ENCODE peak calls at places on chromosomes 5 and 9, in eight cellular contexts. T is sigmoid colon, U is psoas muscle, P is Karpas-422, J is lung, W is IMR-90, Z is hepatocyte, M is neural progenitor cell. R is an unnamed sample.

GRCh38 chr9:122445155-122445749 is 32.5 kb downstream of the OR1J1 start:
- DNase-seq in T (no peak), U (no peak), P (no peak), J (no peak), W (peak; percentile 99), Z (no peak), M (no peak), R (no peak)

GRCh38 chr5:94361832-94362754 is 256.3 kb downstream of the KIAA0825 start:
- DNase-seq in T (no peak), U (no peak), P (no peak), J (no peak), W (no peak), Z (peak; percentile 23), M (no peak), R (no peak)

GRCh38 chr9:112430006-112430522 is 50.2 kb downstream of the HSDL2 start:
- DNase-seq in T (no peak), U (no peak), P (no peak), J (no peak), W (no peak), Z (no peak), M (no peak), R (no peak)

GRCh38 chr5:68433921-68434879 is 218.6 kb downstream of the PIK3R1 start:
- DNase-seq in T (peak; percentile 85), U (peak; percentile 85), P (peak; percentile 47), J (peak; percentile 76), W (peak; percentile 96), Z (peak; percentile 95), M (no peak), R (peak; percentile 86)

GRCh38 chr9:37969130-37969529 is 65.2 kb upstream of the SLC25A51 start:
- DNase-seq in T (no peak), U (no peak), P (no peak), J (no peak), W (peak; percentile 62), Z (peak; percentile 87), M (no peak), R (no peak)

GRCh38 chr5:169876376-169876775 is 103.9 kb downstream of the INSYN2B start:
- DNase-seq in T (no peak), U (no peak), P (no peak), J (no peak), W (peak; percentile 49), Z (no peak), M (no peak), R (no peak)

GRCh38 chr9:123861086-123861707 is 68.7 kb downstream of the DENND1A start:
- DNase-seq in T (no peak), U (no peak), P (no peak), J (no peak), W (no peak), Z (no peak), M (peak; percentile 86), R (no peak)

GRCh38 chr9:102922526-102922925 is 72.6 kb upstream of the CYLC2 start:
- DNase-seq in T (no peak), U (no peak), P (no peak), J (no peak), W (no peak), Z (no peak), M (no peak), R (no peak)

GRCh38 chr5:154330097-154330667 is 115.6 kb upstream of the SAP30L start:
- DNase-seq in T (no peak), U (no peak), P (no peak), J (no peak), W (no peak), Z (no peak), M (no peak), R (no peak)

GRCh38 chr5:127060470-127060985 is 12.8 kb downstream of the C5orf63 start:
- DNase-seq in T (no peak), U (no peak), P (no peak), J (no peak), W (peak; percentile 26), Z (no peak), M (no peak), R (no peak)

GRCh38 chr5:99034336-99034735 is 105.5 kb upstream of the CHD1 start:
- DNase-seq in T (no peak), U (no peak), P (no peak), J (no peak), W (peak; percentile 59), Z (peak; percentile 55), M (no peak), R (no peak)

GRCh38 chr9:114452219-114453169 is 52.8 kb downstream of the WHRN start:
- DNase-seq in T (no peak), U (no peak), P (peak; percentile 67), J (no peak), W (no peak), Z (no peak), M (no peak), R (peak; percentile 23)

GRCh38 chr5:67377651-67378050 is 181.1 kb upstream of the CD180 start:
- DNase-seq in T (no peak), U (no peak), P (no peak), J (no peak), W (no peak), Z (no peak), M (peak; percentile 85), R (no peak)

GRCh38 chr5:143405063-143405746 is 1.7 kb upstream of the NR3C1 start:
- DNase-seq in T (peak; percentile 92), U (peak; percentile 95), P (peak; percentile 95), J (peak; percentile 87), W (peak; percentile 72), Z (peak; percentile 92), M (peak; percentile 89), R (peak; percentile 92)

GRCh38 chr9:14383296-14383695 is 69.4 kb upstream of the NFIB start:
- DNase-seq in T (no peak), U (no peak), P (peak; percentile 90), J (no peak), W (no peak), Z (no peak), M (no peak), R (no peak)

GRCh38 chr9:114203410-114204140 is 48.2 kb downstream of the COL27A1 start:
- DNase-seq in T (no peak), U (peak; percentile 15), P (no peak), J (no peak), W (peak; percentile 25), Z (no peak), M (no peak), R (no peak)

GRCh38 chr5:81313278-81313677 is 11.9 kb downstream of the ZCCHC9 start:
- DNase-seq in T (no peak), U (no peak), P (no peak), J (no peak), W (no peak), Z (no peak), M (no peak), R (no peak)

GRCh38 chr5:83220331-83220730 is 143.0 kb downstream of the XRCC4 start:
- DNase-seq in T (no peak), U (no peak), P (no peak), J (no peak), W (peak; percentile 8), Z (no peak), M (peak; percentile 3), R (no peak)

GRCh38 chr9:126647585-126648110 is 33.9 kb downstream of the LMX1B start:
- DNase-seq in T (no peak), U (no peak), P (no peak), J (no peak), W (no peak), Z (no peak), M (no peak), R (no peak)

GRCh38 chr9:126650830-126651341 is 37.2 kb downstream of the LMX1B start:
- DNase-seq in T (no peak), U (no peak), P (no peak), J (no peak), W (no peak), Z (peak; percentile 36), M (no peak), R (no peak)

GRCh38 chr9:126650404-126650804 is 36.7 kb downstream of the LMX1B start:
- DNase-seq in T (no peak), U (no peak), P (no peak), J (no peak), W (no peak), Z (no peak), M (no peak), R (no peak)

GRCh38 chr9:126652140-126652558 is 38.4 kb downstream of the LMX1B start:
- DNase-seq in T (no peak), U (no peak), P (no peak), J (no peak), W (no peak), Z (peak; percentile 65), M (peak; percentile 64), R (no peak)

DNA sequence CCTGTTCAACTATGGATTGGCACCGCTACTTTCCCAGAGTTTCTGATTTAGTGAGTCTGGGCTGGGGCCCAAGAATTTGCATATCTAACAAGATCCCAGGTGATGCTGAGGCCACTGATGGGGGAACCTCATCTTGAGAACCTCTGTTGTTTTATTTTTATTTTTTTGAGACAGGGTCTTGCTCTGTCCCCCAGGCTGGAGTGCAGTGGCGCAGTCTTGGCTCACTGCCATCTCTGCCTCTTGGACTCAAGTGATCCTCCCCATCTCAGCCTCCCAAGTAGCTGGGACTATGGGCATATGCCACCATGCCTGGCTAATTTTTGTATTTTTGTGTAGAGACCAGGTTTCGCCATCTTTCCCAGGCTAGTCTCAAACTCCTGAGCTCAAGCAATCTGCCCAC is 35.7 kb downstream of the LMX1B start:
- DNase-seq in T (no peak), U (no peak), P (no peak), J (no peak), W (no peak), Z (no peak), M (no peak), R (no peak)
- H3K4me1 ChIP-seq in T (no peaks in the 10 kb centered on the region), U (no peaks in the 10 kb centered on the region), P (no peaks in the 10 kb centered on the region), J (no peaks in the 10 kb centered on the region), W (no peaks in the 10 kb centered on the region), Z (peaks cover 14% of the 10 kb centered on the region), M (peaks cover 45% of the 10 kb centered on the region), R (no peaks in the 10 kb centered on the region)

GRCh38 chr5:103442756-103443155 is 119.8 kb downstream of the NUDT12 start:
- DNase-seq in T (no peak), U (no peak), P (no peak), J (no peak), W (no peak), Z (no peak), M (no peak), R (no peak)
- H3K27ac ChIP-seq in T (no peak overlapping the region), U (peak overlapping the region; percentile 30), P (no peak overlapping the region), J (no peak overlapping the region), W (no peak overlapping the region), Z (no peak overlapping the region), M (no peak overlapping the region), R (no peak overlapping the region)

DNA sequence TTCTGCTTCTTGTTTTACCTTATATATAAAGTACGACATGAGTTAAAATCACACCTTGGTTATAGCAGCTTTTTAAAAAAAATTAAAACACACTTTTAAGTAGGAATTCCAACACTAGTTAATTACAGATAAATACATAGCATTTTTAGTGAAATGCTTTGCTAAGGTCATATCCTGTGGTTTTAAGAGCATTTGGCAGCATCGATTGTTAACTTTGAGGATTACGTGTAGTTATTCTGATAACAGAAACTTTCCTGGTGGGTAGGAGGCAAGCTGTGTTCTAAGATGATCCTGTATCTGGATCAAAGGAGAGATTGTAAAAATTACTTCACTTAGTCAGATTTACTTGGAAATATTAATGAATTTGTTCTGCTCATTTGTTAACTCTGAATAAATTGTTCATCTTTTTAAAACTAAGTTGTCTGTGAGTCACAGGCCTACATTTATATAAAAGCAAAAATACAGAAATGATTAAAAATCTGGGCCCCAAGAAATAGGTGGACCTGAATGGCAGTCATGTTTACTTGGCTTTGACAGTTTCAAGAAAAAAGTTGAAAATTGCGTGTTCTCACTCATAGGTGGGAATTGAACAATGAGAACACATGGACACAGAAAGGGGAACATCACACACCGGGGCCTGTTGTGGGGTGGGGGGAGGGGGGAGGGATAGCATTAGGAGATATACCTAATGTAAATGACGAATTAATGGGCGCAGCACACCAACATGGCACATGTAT is 58.4 kb downstream of the TRIO start:
- DNase-seq in T (no peak), U (no peak), P (no peak), J (no peak), W (peak; percentile 79), Z (no peak), M (no peak), R (no peak)
- H3K4me1 ChIP-seq in T (peaks cover 90% of the 10 kb centered on the region), U (peaks cover 81% of the 10 kb centered on the region), P (no peaks in the 10 kb centered on the region), J (peaks cover 25% of the 10 kb centered on the region), W (peaks cover 43% of the 10 kb centered on the region), Z (peaks cover 13% of the 10 kb centered on the region), M (peaks cover 28% of the 10 kb centered on the region), R (no peaks in the 10 kb centered on the region)

GRCh38 chr5:128472032-128472431 is 66.0 kb downstream of the FBN2 start:
- DNase-seq in T (no peak), U (no peak), P (no peak), J (no peak), W (no peak), Z (no peak), M (no peak), R (no peak)
- H3K27ac ChIP-seq in T (no peak overlapping the region), U (no peak overlapping the region), P (no peak overlapping the region), J (no peak overlapping the region), W (no peak overlapping the region), Z (no peak overlapping the region), M (no peak overlapping the region), R (no peak overlapping the region)

R was measured in CD4-positive, alpha-beta memory T cell.